ENCODE peak calls at places on chromosomes 7 and 10, in five cellular contexts. K is GM13976, X is lung, D is AG10803, R is progenitor cell of endocrine pancreas. Y is an unnamed sample.

GRCh38 chr7:133301444-133301843 is 48.6 kb downstream of the EXOC4 start:
- DNase-seq in K (no peak), X (no peak), D (no peak), R (no peak), Y (no peak)

GRCh38 chr10:130358981-130359650 is 222.9 kb downstream of the GLRX3 start:
- DNase-seq in K (no peak), X (no peak), D (no peak), R (no peak), Y (no peak)

GRCh38 chr10:42940487-42941157 is 136.2 kb upstream of the RET start:
- DNase-seq in K (peak; percentile 9), X (peak; percentile 22), D (no peak), R (no peak), Y (no peak)

GRCh38 chr10:42753126-42753506 is 29.5 kb upstream of the BMS1 start:
- DNase-seq in K (peak; percentile 65), X (peak; percentile 80), D (peak; percentile 61), R (peak; percentile 78), Y (peak; percentile 81)

GRCh38 chr10:78541528-78542470 is 508.1 kb downstream of the RPS24 start:
- DNase-seq in K (no peak), X (peak; percentile 47), D (peak; percentile 37), R (no peak), Y (no peak)

GRCh38 chr7:36474283-36475010 is 84.8 kb downstream of the ANLN start:
- DNase-seq in K (no peak), X (no peak), D (no peak), R (no peak), Y (no peak)

GRCh38 chr10:71568896-71569492 is 150.6 kb downstream of the C10orf105 start:
- DNase-seq in K (no peak), X (no peak), D (no peak), R (no peak), Y (no peak)

GRCh38 chr7:134446923-134447322 is 12.0 kb downstream of the AKR1B1 start:
- DNase-seq in K (no peak), X (no peak), D (no peak), R (no peak), Y (no peak)

GRCh38 chr10:72954596-72955569 is at the start of gene PLA2G12B:
- DNase-seq in K (no peak), X (peak; percentile 79), D (no peak), R (no peak), Y (no peak)

GRCh38 chr10:51786016-51786683 is 86.8 kb upstream of the CSTF2T start:
- DNase-seq in K (no peak), X (no peak), D (no peak), R (no peak), Y (no peak)

GRCh38 chr7:125563964-125564529 is 634.4 kb upstream of the POT1 start:
- DNase-seq in K (no peak), X (no peak), D (no peak), R (no peak), Y (no peak)

GRCh38 chr10:21754410-21755011 is 220.5 kb downstream of the MLLT10 start:
- DNase-seq in K (no peak), X (no peak), D (no peak), R (no peak), Y (no peak)

GRCh38 chr10:72679838-72680241 is 12.1 kb upstream of the MCU start:
- DNase-seq in K (no peak), X (no peak), D (no peak), R (no peak), Y (no peak)

GRCh38 chr7:2214636-2215035 is 18.1 kb downstream of the MAD1L1 start:
- DNase-seq in K (no peak), X (no peak), D (no peak), R (no peak), Y (no peak)

GRCh38 chr10:33721509-33721908 is 387.0 kb upstream of the NRP1 start:
- DNase-seq in K (no peak), X (no peak), D (no peak), R (no peak), Y (no peak)

GRCh38 chr7:55018361-55019328 is at the start of gene EGFR:
- DNase-seq in K (peak; percentile 50), X (peak; percentile 86), D (peak; percentile 82), R (peak; percentile 68), Y (peak; percentile 42)

GRCh38 chr7:24440851-24441250 is 132.4 kb upstream of the PALS2 start:
- DNase-seq in K (no peak), X (no peak), D (no peak), R (no peak), Y (no peak)

GRCh38 chr10:116269612-116270011 is 3.4 kb downstream of the GFRA1 start:
- DNase-seq in K (no peak), X (no peak), D (no peak), R (no peak), Y (no peak)

GRCh38 chr10:22054946-22055345 is 51.4 kb upstream of the DNAJC1 start:
- DNase-seq in K (no peak), X (no peak), D (no peak), R (no peak), Y (no peak)

GRCh38 chr7:4715385-4715770 is 33.3 kb downstream of the FOXK1 start:
- DNase-seq in K (no peak), X (peak; percentile 77), D (peak; percentile 91), R (no peak), Y (no peak)

GRCh38 chr7:156889746-156890145 is 3.2 kb downstream of the LMBR1 start:
- DNase-seq in K (no peak), X (no peak), D (no peak), R (no peak), Y (no peak)

GRCh38 chr10:87671416-87671815 is 11.7 kb downstream of the PAPSS2 start:
- DNase-seq in K (no peak), X (no peak), D (no peak), R (no peak), Y (no peak)

GRCh38 chr10:71260622-71261325 is 48.4 kb downstream of the UNC5B start:
- DNase-seq in K (no peak), X (no peak), D (peak; percentile 84), R (no peak), Y (peak; percentile 68)

GRCh38 chr10:25174461-25175230 is at the start of gene GPR158:
- DNase-seq in K (peak; percentile 74), X (peak; percentile 92), D (peak; percentile 92), R (peak; percentile 86), Y (peak; percentile 90)

GRCh38 chr10:103203466-103203865 is 10.4 kb upstream of the NT5C2 start:
- DNase-seq in K (no peak), X (no peak), D (no peak), R (no peak), Y (no peak)

GRCh38 chr7:140610204-140611165 is 30.1 kb downstream of the DENND2A start:
- DNase-seq in K (no peak), X (no peak), D (no peak), R (no peak), Y (no peak)

GRCh38 chr10:114044251-114045070 is 795 bp downstream of the ADRB1 start:
- DNase-seq in K (peak; percentile 22), X (no peak), D (no peak), R (no peak), Y (no peak)

GRCh38 chr7:7848245-7848644 is 120.4 kb upstream of the GLCCI1 start:
- DNase-seq in K (no peak), X (no peak), D (no peak), R (no peak), Y (no peak)

GRCh38 chr10:75569506-75569905 is 138.1 kb downstream of the LRMDA start:
- DNase-seq in K (no peak), X (no peak), D (no peak), R (no peak), Y (no peak)

GRCh38 chr7:23474098-23474828 is 4.0 kb upstream of the IGF2BP3 start:
- DNase-seq in K (peak; percentile 96), X (peak; percentile 66), D (peak; percentile 88), R (peak; percentile 93), Y (peak; percentile 94)

DNA sequence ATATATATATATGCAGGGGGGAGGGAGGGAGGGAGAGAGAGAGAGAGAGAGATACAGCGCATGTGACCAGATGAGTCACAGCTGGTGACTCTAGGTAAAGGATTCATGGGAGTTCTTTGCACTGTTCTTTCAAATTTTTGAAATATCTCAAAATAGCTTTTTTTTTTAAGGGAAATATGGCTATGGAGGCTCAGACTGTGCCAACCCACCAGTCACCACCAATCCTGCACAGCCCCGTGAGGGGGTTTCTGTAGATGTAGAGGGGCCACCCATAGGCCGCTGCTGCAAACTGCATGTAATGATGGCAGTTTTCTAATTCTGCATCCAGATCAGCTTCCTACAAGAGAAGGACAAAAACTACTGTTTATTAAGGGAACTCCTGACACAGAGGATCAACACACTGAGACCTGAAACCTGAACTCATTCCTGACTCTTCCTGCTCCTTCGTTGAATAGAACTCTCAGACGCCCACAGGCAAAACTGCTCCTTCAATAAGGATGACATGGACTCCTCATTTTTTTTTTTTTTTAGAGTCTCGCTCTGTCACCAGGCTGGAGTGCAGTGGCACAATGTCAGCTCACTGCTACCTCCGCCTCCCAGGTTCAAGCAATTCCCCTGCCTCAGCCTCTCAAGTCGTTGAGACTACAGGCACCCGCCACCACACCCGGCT is 17.3 kb downstream of the DAGLB start:
- DNase-seq in K (no peak), X (no peak), D (peak; percentile 36), R (no peak), Y (no peak)
- TF ChIP-seq CTCF in K (no peak), X (no peak), D (no peak), R (peak; percentile 27), Y (no peak)

GRCh38 chr7:92987543-92987942 is 130.2 kb downstream of the SAMD9 start:
- DNase-seq in K (no peak), X (no peak), D (peak; percentile 61), R (no peak), Y (no peak)

GRCh38 chr7:92991190-92991589 is 126.6 kb downstream of the SAMD9 start:
- DNase-seq in K (no peak), X (no peak), D (no peak), R (no peak), Y (no peak)

GRCh38 chr7:92987095-92987494 is 130.7 kb downstream of the SAMD9 start:
- DNase-seq in K (no peak), X (no peak), D (peak; percentile 91), R (no peak), Y (no peak)

GRCh38 chr7:92988941-92989540 is 128.7 kb downstream of the SAMD9 start:
- DNase-seq in K (no peak), X (no peak), D (peak; percentile 80), R (no peak), Y (no peak)

GRCh38 chr7:92988051-92988450 is 129.7 kb downstream of the SAMD9 start:
- DNase-seq in K (no peak), X (no peak), D (peak; percentile 61), R (no peak), Y (no peak)
- TF ChIP-seq CTCF in K (no peak), X (no peak), D (peak; percentile 47), R (no peak), Y (peak; percentile 30)

GRCh38 chr7:158991824-158992621 is 135.7 kb downstream of the DYNC2I1 start:
- DNase-seq in K (no peak), X (peak; percentile 53), D (no peak), R (no peak), Y (no peak)
- TF ChIP-seq CTCF in K (no peak), X (no peak), D (no peak), R (no peak), Y (no peak)

DNA sequence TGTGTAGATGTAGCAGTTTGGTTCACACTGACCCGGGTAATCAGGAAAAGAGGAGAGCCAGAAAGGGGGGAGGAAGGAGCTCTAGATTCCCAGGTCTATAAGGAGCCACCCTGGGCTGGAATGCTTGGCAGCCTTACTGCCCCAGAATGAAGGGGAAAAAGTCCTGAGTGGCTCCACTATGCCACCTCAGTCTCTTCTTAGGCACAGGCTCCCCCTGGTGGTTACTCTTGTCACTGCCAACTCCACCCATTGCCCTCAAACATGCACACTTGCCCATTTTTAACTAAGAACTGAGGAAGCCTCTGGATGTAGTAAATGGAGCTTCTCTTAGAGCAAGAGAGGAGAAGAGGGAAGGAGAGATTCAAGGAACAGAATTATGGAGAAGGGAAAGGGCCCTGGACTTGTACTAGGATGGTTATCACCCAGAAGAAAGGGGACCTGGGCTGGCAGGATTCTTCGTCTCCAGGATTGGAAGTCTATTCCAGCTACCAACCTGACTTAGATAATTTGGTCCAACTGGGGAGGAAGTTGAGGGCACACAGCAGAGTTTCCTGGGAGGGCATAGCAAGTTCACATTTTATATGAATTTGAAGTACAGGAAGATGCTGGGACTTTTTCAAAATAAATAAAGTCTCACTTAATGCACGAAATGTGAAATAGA is 7.8 kb downstream of the HPS6 start:
- DNase-seq in K (peak; percentile 82), X (peak; percentile 87), D (peak; percentile 79), R (peak; percentile 67), Y (peak; percentile 38)
- TF ChIP-seq CTCF in K (peak; percentile 89), X (peak; percentile 93), D (peak; percentile 98), R (peak; percentile 96), Y (peak; percentile 92)